ENCODE peak calls at places on chromosomes 7 and 10, in eight cellular contexts. F is HCT116; D is nephron progenitor cell; A is CD4-positive, alpha-beta T cell; U is AG04450; J is colonic mucosa; K is fibroblast of mammary gland; L is RWPE2. O is an unnamed sample.

GRCh38 chr10:65793738-65794425 is 1132.0 kb upstream of the LRRTM3 start:
- DNase-seq in A (no peak), K (no peak), U (no peak), J (peak; percentile 65), F (no peak), D (no peak), L (no peak), O (peak; percentile 46)

GRCh38 chr7:4645241-4645640 is 36.9 kb upstream of the FOXK1 start:
- DNase-seq in D (no peak), L (no peak), J (no peak), K (no peak), A (no peak), U (no peak), F (no peak), O (no peak)

GRCh38 chr10:1648648-1649047 is 88.7 kb downstream of the ADARB2 start:
- DNase-seq in J (no peak), F (no peak), L (no peak), D (no peak), U (no peak), A (no peak), K (no peak), O (no peak)

GRCh38 chr7:14714161-14714728 is 188.3 kb downstream of the DGKB start:
- DNase-seq in D (no peak), J (no peak), K (no peak), L (no peak), F (no peak), A (no peak), U (no peak), O (peak; percentile 26)

GRCh38 chr10:12042409-12042796 is 206 bp downstream of the UPF2 start:
- DNase-seq in K (peak; percentile 7), U (no peak), L (no peak), F (no peak), D (peak; percentile 65), J (no peak), A (peak; percentile 14), O (peak; percentile 27)

GRCh38 chr7:107327986-107328569 is 141.8 kb upstream of the GPR22 start:
- DNase-seq in K (no peak), U (no peak), D (no peak), A (no peak), F (no peak), J (no peak), L (no peak), O (no peak)

GRCh38 chr10:86373251-86373650 is 6.7 kb upstream of the GRID1 start:
- DNase-seq in A (no peak), K (no peak), L (no peak), D (no peak), U (no peak), J (no peak), F (no peak), O (no peak)

GRCh38 chr7:113698556-113699220 is 220.1 kb downstream of the PPP1R3A start:
- DNase-seq in A (no peak), F (peak; percentile 23), U (peak; percentile 4), K (peak; percentile 36), J (no peak), D (peak; percentile 10), L (no peak), O (peak; percentile 3)

GRCh38 chr7:102814025-102814471 is 65.2 kb downstream of the FAM185A start:
- DNase-seq in U (no peak), A (no peak), K (peak; percentile 83), F (no peak), J (no peak), D (no peak), L (no peak), O (no peak)

GRCh38 chr10:22335204-22335956 is 9.9 kb upstream of the SPAG6 start:
- DNase-seq in F (no peak), U (no peak), J (peak; percentile 53), L (no peak), A (peak; percentile 57), K (peak; percentile 71), D (peak; percentile 52), O (peak; percentile 16)
- TF ChIP-seq CTCF in F (no peak), U (no peak), J (no peak), L (no peak), A (no peak), K (no peak), D (no peak), O (no peak)

GRCh38 chr7:127628445-127628844 is 10.5 kb upstream of the PAX4 start:
- DNase-seq in J (no peak), U (no peak), A (no peak), L (no peak), D (peak; percentile 16), K (no peak), F (no peak), O (no peak)
- TF ChIP-seq CTCF in J (no peak), U (peak; percentile 12), A (no peak), L (no peak), D (no peak), K (no peak), F (peak; percentile 40), O (no peak)

GRCh38 chr7:98834949-98835348 is 34.9 kb downstream of the TMEM130 start:
- DNase-seq in D (no peak), L (no peak), U (no peak), J (no peak), A (no peak), F (no peak), K (no peak), O (no peak)

GRCh38 chr7:98837632-98837972 is 32.2 kb downstream of the TMEM130 start:
- DNase-seq in F (no peak), L (no peak), A (no peak), D (no peak), K (no peak), U (no peak), J (no peak), O (no peak)

GRCh38 chr7:98840604-98841508 is 29.0 kb downstream of the TMEM130 start:
- DNase-seq in D (no peak), F (no peak), K (peak; percentile 67), J (no peak), U (no peak), L (no peak), A (no peak), O (no peak)

GRCh38 chr7:98840096-98840495 is 29.7 kb downstream of the TMEM130 start:
- DNase-seq in D (no peak), L (no peak), F (no peak), U (no peak), A (no peak), J (no peak), K (no peak), O (no peak)

GRCh38 chr7:98836811-98837631 is 32.8 kb downstream of the TMEM130 start:
- DNase-seq in D (peak; percentile 73), F (peak; percentile 59), L (no peak), J (peak; percentile 33), U (no peak), A (no peak), K (peak; percentile 20), O (peak; percentile 64)
- TF ChIP-seq CTCF in D (peak; percentile 67), F (peak; percentile 96), L (peak; percentile 73), J (peak; percentile 47), U (peak; percentile 68), A (peak; percentile 14), K (peak; percentile 60), O (peak; percentile 64)

GRCh38 chr7:52592698-52593097 is 442.7 kb upstream of the POM121L12 start:
- DNase-seq in A (no peak), L (no peak), J (no peak), U (no peak), F (no peak), K (no peak), D (no peak), O (no peak)
- TF ChIP-seq CTCF in A (no peak), L (peak; percentile 15), J (no peak), U (no peak), F (no peak), K (no peak), D (no peak), O (no peak)

GRCh38 chr7:155984609-155985405 is 172.5 kb upstream of the SHH start:
- DNase-seq in U (no peak), K (no peak), L (peak; percentile 30), J (no peak), D (no peak), F (no peak), A (no peak), O (no peak)

GRCh38 chr7:155988421-155988820 is 176.2 kb upstream of the SHH start:
- DNase-seq in U (no peak), J (no peak), D (no peak), L (no peak), A (no peak), F (no peak), K (no peak), O (no peak)

GRCh38 chr7:155985518-155986427 is 173.5 kb upstream of the SHH start:
- DNase-seq in F (no peak), U (no peak), D (no peak), J (no peak), L (peak; percentile 28), K (no peak), A (no peak), O (no peak)

GRCh38 chr7:155987681-155988080 is 175.4 kb upstream of the SHH start:
- DNase-seq in A (no peak), D (no peak), K (no peak), J (no peak), L (peak; percentile 42), U (no peak), F (no peak), O (no peak)

GRCh38 chr7:155986497-155987160 is 174.4 kb upstream of the SHH start:
- DNase-seq in F (no peak), D (no peak), U (no peak), A (no peak), K (no peak), L (peak; percentile 29), J (no peak), O (no peak)
- TF ChIP-seq CTCF in F (no peak), D (no peak), U (no peak), A (no peak), K (no peak), L (no peak), J (no peak), O (no peak)

DNA sequence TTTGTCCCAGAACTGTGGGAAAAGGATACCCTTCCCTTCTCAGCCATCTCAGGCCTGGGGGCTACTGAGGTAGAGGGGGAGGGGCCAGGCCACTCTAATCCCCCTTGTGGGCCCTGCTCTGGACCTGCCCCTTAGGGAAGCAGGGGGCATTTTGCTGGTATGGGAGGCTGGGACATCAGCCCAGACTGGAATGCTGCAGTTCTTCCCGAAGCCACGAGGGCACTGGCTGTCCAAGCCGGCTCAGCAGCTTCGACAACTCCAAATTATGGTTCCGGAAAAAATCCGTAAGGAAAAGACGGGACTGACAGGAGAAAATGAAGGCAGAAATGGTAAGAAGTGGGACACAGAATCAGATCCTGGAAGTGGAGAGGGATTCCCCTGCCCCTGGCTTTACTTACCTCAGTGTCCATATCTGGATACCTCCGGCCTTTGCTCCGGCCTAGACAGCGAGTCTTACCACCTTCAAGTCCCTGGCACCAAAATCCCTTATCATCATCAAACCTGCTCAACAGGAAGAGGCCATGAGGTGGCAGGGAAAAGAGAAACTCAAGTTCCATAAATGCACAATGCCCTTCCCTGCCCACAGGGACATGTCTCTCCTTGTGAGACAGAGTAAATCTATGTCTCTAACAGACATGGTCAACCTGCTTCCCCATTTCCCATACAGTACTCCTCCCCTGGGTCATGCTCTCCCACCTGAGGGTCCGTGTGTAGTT is 9.0 kb downstream of the NDST2 start:
- DNase-seq in K (no peak), F (no peak), J (no peak), L (no peak), D (no peak), A (no peak), U (no peak), O (no peak)
- TF ChIP-seq CTCF in K (peak; percentile 27), F (no peak), J (no peak), L (no peak), D (no peak), A (no peak), U (no peak), O (no peak)